ENCODE peak calls at places on chromosomes 5 and 9, in six cellular contexts. F is natural killer cell, E is AG09309, M is mesothelial cell of epicardium, X is WERI-Rb-1, U is GM23338. R is an unnamed sample.

GRCh38 chr5:114332493-114332892 is 29.4 kb upstream of the KCNN2 start:
- DNase-seq in U (no peak), E (no peak), M (no peak), X (no peak), F (no peak), R (no peak)

GRCh38 chr9:135702002-135702721 is at the start of gene KCNT1:
- DNase-seq in U (peak), M (peak), F (peak), X (peak), E (no peak), R (peak)

GRCh38 chr5:64972591-64972990 is 203.9 kb downstream of the CWC27 start:
- DNase-seq in U (no peak), M (no peak), X (no peak), F (no peak), E (no peak), R (no peak)

GRCh38 chr5:132839426-132840301 is 9.2 kb upstream of the SHROOM1 start:
- DNase-seq in M (peak), U (no peak), X (no peak), F (no peak), E (peak), R (peak)

GRCh38 chr9:114525505-114525904 is 20.2 kb upstream of the WHRN start:
- DNase-seq in U (no peak), M (no peak), E (peak), F (no peak), X (no peak), R (peak)

GRCh38 chr5:133744030-133744645 is 131.8 kb upstream of the FSTL4 start:
- DNase-seq in U (no peak), M (no peak), X (peak), E (no peak), F (no peak), R (no peak)

GRCh38 chr9:103789686-103790085 is 304.4 kb upstream of the SMC2 start:
- DNase-seq in M (no peak), U (peak), E (no peak), F (no peak), X (no peak), R (peak)

GRCh38 chr9:136086951-136087740 is 7.9 kb downstream of the NACC2 start:
- DNase-seq in E (no peak), U (no peak), F (no peak), M (no peak), X (no peak), R (no peak)

GRCh38 chr9:79256691-79257213 is 315.0 kb upstream of the TLE4 start:
- DNase-seq in F (no peak), X (peak), U (peak), E (peak), M (peak), R (no peak)

DNA sequence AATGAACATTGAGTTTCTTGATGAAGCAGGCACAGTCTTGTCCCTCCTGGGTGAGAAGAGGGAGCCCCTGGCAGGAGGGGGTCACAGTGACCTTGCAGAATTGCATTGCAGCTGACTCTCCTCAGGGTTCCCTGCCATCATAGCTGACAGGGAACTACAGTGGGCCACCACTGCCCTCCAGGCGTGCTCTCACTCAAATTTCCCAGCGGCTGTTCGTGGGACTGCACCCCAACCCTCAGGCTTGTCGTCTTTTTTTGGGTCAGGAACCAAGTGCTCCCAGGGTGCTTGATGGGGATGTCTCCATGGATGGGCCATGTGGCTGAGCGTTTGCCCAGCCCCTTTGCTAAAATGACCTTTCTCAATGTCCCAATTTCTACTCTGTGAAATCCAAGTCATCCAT is 215.8 kb downstream of the MELK start:
- DNase-seq in U (peak), M (no peak), E (no peak), X (no peak), F (no peak), R (peak)
- TF ChIP-seq CTCF in U (peak), M (peak), E (peak), X (no peak), F (no peak), R (peak)

GRCh38 chr9:101727621-101728524 is 10.6 kb downstream of the GRIN3A start:
- DNase-seq in M (no peak), U (peak), X (peak), E (no peak), F (no peak), R (peak)
- TF ChIP-seq CTCF in M (peak), U (peak), X (peak), E (peak), F (no peak), R (peak)

GRCh38 chr5:116023619-116024018 is 8.7 kb upstream of the ARL14EPL start:
- DNase-seq in U (no peak), X (no peak), M (no peak), E (no peak), F (no peak), R (no peak)
- TF ChIP-seq CTCF in U (no peak), X (no peak), M (no peak), E (no peak), F (no peak), R (no peak)

DNA sequence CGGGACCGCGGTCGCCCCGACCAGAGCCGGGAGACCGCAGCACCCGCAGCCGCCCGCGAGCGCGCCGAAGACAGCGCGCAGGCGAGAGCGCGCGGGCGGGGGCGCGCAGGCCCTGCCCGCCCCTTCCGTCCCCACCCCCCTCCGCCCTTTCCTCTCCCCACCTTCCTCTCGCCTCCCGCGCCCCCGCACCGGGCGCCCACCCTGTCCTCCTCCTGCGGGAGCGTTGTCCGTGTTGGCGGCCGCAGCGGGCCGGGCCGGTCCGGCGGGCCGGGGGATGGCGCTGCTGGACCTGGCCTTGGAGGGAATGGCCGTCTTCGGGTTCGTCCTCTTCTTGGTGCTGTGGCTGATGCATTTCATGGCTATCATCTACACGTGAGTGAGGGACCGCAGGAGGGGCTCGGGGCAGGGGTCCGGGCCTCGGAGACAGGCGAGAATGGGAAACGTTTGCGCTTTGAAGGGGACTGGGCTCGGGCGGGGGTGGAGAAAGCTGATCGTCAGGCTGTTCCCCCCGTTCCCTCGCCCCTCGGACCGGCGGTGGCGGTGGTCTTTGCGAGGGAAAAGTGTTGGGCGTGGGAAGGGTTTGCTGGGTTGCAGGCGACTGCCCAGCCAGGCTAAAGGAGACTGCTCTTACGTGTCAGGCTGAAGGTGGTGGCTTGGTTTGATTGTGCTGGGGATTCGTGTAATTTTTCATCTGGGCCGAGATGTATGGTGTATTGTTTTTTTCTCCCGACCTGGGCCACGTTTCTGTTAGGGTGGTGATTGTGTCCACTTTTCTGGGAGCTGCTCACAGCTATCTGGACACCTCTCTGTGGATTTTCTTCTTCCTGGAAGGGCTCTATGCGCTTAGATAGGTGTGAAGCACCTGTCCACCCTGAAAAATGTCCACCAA is 572 bp downstream of the UGCG start:
- DNase-seq in F (no peak), M (peak), X (peak), U (peak), E (no peak), R (peak)
- TF ChIP-seq CTCF in F (no peak), M (no peak), X (peak), U (no peak), E (peak), R (peak)

DNA sequence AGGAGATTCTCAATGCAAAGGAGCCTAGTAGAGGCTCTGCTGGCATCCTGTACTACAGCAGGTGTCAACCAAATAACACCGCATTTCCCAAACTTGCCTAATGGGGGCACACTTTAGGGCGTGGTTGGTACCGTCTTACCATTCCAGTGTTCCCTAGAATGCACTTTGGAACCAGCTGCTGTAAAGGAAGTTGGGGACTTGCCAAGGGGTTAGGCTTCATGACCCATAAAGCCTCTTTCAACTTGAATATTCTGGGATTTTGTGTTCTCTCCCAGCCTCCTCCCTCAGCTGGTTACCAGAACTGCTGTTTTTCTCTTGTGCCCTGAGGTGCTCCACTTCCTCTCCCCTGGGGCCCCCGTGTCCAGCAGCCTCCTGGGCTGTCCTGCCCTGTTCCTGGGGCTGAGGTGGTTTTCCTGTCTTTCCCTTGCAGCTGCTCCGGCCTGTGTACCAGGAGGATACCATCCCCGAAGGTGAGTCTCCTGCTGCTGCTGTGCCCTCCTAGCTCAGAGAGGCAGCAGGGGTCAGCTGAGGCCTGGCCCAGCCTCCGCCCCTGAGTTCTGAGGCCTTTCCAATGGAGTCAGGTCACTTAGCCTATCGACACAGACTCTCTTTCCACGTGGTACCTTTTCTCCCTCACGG is 44.7 kb downstream of the RGS3 start:
- DNase-seq in U (peak), M (no peak), X (no peak), F (no peak), E (no peak), R (peak)
- TF ChIP-seq CTCF in U (peak), M (no peak), X (peak), F (no peak), E (peak), R (no peak)

GRCh38 chr5:77945874-77946273 is 169.7 kb upstream of the TBCA start:
- DNase-seq in U (no peak), F (no peak), E (no peak), X (no peak), M (no peak), R (no peak)

GRCh38 chr5:77946381-77947050 is 170.4 kb upstream of the TBCA start:
- DNase-seq in U (no peak), E (no peak), X (no peak), M (no peak), F (no peak), R (no peak)

GRCh38 chr5:77942578-77943239 is 166.6 kb upstream of the TBCA start:
- DNase-seq in U (no peak), E (no peak), X (no peak), F (no peak), M (no peak), R (no peak)

GRCh38 chr5:77943851-77944250 is 167.7 kb upstream of the TBCA start:
- DNase-seq in M (no peak), F (no peak), E (no peak), U (no peak), X (no peak), R (no peak)

DNA sequence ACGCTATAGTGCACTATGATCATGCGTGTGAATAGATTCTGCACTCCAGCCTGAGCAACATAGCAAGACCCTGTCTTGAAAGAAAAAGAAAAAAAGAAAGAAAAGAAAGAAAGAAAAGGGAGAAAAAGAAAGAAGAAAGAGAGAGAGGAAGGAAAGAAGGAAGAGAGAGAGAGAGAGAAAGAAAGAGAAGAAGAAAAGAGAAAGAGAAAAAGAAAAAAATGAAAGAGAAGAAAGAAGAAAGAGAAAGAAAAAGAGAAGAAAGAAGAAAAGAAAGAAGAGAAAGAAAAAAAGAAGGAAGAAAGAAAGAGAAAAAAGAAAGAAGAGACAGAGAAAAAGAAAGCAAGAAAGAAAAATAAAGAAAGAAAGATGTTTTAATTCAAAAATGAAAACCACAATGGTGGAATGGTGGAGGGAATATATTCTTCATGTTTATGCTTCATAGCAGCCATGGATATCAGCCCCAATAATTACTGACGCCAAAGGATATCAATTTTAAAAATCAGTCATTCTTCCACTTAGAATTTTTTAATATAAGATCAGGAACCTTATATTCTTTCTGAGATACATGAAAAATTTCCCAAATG is 168.7 kb upstream of the TBCA start:
- DNase-seq in E (no peak), U (no peak), F (no peak), M (no peak), X (no peak), R (no peak)
- TF ChIP-seq CTCF in E (no peak), U (no peak), F (no peak), M (no peak), X (no peak), R (no peak)

R was measured in MCF 10A.